ENCODE peak calls at places on chromosomes 4 and X, in six cellular contexts. B is body of pancreas, Y is astrocyte, M is PC-3, E is hepatocyte, G is tibial artery. O is an unnamed sample.

GRCh38 chr4:40378619-40379018 is 43.5 kb downstream of the CHRNA9 start:
- DNase-seq in B (no peak), Y (no peak), M (no peak), E (no peak), G (no peak), O (no peak)

GRCh38 chr4:116070283-116070682 is 956.9 kb upstream of the NDST4 start:
- DNase-seq in B (no peak), Y (peak; percentile 11), M (peak; percentile 63), E (no peak), G (no peak), O (no peak)

GRCh38 chr4:150725957-150726523 is 144.1 kb downstream of the MAB21L2 start:
- DNase-seq in B (no peak), Y (no peak), M (no peak), E (no peak), G (no peak), O (no peak)

GRCh38 chr4:71593306-71593705 is 190.6 kb downstream of the GC start:
- DNase-seq in B (no peak), Y (peak; percentile 29), M (no peak), E (no peak), G (no peak), O (no peak)

GRCh38 chrX:16874458-16875095 is 4.4 kb upstream of the RBBP7 start:
- DNase-seq in B (no peak), Y (no peak), M (no peak), E (no peak), G (no peak), O (no peak)

GRCh38 chrX:110008001-110008635 is 5.2 kb downstream of the TMEM164 start:
- DNase-seq in B (no peak), Y (no peak), M (no peak), E (no peak), G (no peak), O (no peak)

GRCh38 chr4:117466388-117466787 is 381.0 kb upstream of the TRAM1L1 start:
- DNase-seq in B (no peak), Y (no peak), M (peak; percentile 46), E (no peak), G (no peak), O (no peak)

GRCh38 chrX:10177620-10178019 is 20.8 kb downstream of the CLCN4 start:
- DNase-seq in B (no peak), Y (peak; percentile 31), M (no peak), E (no peak), G (no peak), O (no peak)

GRCh38 chr4:151952711-151953254 is 192.0 kb upstream of the GATB start:
- DNase-seq in B (no peak), Y (no peak), M (no peak), E (no peak), G (no peak), O (no peak)

GRCh38 chr4:169963998-169964397 is 62.2 kb downstream of the MFAP3L start:
- DNase-seq in B (no peak), Y (peak; percentile 15), M (no peak), E (no peak), G (no peak), O (no peak)

GRCh38 chr4:27594917-27595316 is 734.3 kb downstream of the STIM2 start:
- DNase-seq in B (no peak), Y (no peak), M (no peak), E (no peak), G (no peak), O (no peak)

GRCh38 chr4:29240641-29241040 is 1479.5 kb upstream of the PCDH7 start:
- DNase-seq in B (no peak), Y (no peak), M (no peak), E (no peak), G (no peak), O (no peak)

GRCh38 chr4:133149932-133150642 is 993 bp downstream of the PCDH10 start:
- DNase-seq in B (no peak), Y (no peak), M (no peak), E (no peak), G (no peak), O (no peak)

GRCh38 chr4:38149472-38149871 is 189.3 kb downstream of the PTTG2 start:
- DNase-seq in B (no peak), Y (no peak), M (no peak), E (no peak), G (no peak), O (no peak)

GRCh38 chr4:20788266-20788665 is 88.0 kb downstream of the PACRGL start:
- DNase-seq in B (no peak), Y (no peak), M (no peak), E (no peak), G (no peak), O (no peak)

GRCh38 chrX:87516716-87517115 is 886 bp upstream of the KLHL4 start:
- DNase-seq in B (no peak), Y (peak; percentile 91), M (peak; percentile 76), E (no peak), G (no peak), O (no peak)

GRCh38 chr4:125393825-125394224 is 79.1 kb downstream of the FAT4 start:
- DNase-seq in B (no peak), Y (no peak), M (peak; percentile 5), E (no peak), G (no peak), O (no peak)
- H3K4me1 ChIP-seq in B (no peaks in the 10 kb centered on the region), Y (peaks cover 14% of the 10 kb centered on the region), M (peaks cover 32% of the 10 kb centered on the region), E (no peaks in the 10 kb centered on the region), G (no peaks in the 10 kb centered on the region), O (peaks cover 14% of the 10 kb centered on the region)

DNA sequence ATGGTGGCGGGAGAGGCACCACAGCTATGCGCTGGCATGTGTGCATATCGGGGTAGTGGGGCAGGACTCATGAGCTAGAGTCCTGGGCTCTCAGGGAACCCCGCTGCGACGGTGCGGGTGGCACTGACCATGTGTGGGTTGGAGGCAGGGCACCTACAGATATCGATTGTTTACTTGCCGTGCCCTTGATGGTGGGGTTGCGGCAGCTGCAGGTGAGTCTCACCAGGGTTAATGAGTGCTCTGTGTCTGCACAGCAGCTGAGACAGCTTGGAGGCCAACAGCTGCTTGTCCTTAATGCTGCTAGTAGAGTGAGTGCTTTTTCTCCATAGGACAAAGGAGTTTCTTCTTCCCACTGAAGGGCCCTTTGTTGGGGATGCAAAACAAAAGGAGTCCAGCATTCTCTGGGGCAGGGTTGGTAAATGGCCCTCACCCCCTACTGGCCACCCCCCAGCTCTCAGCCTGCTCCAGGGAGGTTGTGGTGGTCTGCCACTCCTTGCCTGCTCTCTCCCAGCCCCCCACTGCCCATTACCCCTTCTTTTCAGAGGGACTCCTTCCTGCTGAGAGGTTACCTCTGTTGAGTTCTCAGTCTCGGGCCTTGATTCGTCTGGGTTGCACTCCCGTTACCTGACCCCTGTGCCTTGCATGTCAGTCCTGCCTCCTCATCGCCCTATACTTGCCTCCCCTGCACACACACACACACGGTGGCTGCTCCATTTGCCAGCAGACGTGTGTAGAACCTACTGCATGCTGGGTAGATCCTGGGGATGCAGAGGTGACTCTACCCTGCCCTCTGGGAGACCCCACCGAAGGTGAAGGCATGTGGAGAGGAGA is 52.8 kb downstream of the TBC1D14 start:
- DNase-seq in B (peak; percentile 71), Y (no peak), M (no peak), E (no peak), G (no peak), O (no peak)
- TF ChIP-seq CTCF in B (no peak), Y (no peak), M (no peak), E (no peak), G (no peak), O (no peak)

GRCh38 chrX:1086444-1087409 is 125.7 kb downstream of the CRLF2 start:
- DNase-seq in B (no peak), Y (no peak), M (peak; percentile 57), E (no peak), G (no peak), O (no peak)
- H3K27ac ChIP-seq in B (no peak overlapping the region), Y (no peak overlapping the region), M (peak overlapping the region; percentile 23), E (no peak overlapping the region), G (no peak overlapping the region), O (no peak overlapping the region)

DNA sequence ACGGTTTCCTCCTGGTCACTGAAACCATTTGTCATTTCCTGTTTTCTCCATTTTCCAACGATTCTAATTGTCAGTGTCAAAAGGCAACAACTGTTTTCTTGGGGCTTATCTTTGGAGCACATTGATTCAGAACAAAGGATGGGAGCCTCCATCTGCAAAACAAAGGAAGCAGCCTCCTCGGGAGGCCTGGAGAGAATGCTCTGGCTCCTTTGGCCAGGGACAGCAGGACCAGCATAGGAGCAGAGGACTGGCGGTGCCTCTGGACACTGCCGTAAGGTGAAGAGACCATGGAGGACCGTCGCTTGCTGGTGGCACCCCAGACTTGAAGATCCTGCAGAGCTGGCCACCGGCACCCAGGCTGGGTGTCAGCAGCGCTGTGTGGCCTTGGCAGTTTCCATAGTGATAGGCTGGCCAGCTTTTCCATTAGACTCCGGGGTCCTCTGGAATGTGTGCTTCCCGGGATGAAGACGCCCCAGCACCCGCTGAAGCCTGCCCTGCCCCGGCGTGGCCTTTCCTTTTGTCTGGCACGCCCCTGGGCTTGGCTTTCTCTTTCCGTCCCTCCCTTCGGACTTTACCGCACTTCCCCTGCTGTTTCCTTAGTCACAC is 61.1 kb upstream of the MTM1 start:
- DNase-seq in B (peak; percentile 60), Y (no peak), M (no peak), E (no peak), G (peak; percentile 71), O (no peak)
- H3K4me1 ChIP-seq in B (peaks cover 74% of the 10 kb centered on the region), Y (peaks cover 33% of the 10 kb centered on the region), M (peaks cover 19% of the 10 kb centered on the region), E (no peaks in the 10 kb centered on the region), G (no peaks in the 10 kb centered on the region), O (no peaks in the 10 kb centered on the region)

GRCh38 chrX:66110112-66110511 is 53.9 kb upstream of the HEPH start:
- DNase-seq in B (no peak), Y (no peak), M (peak; percentile 51), E (peak; percentile 9), G (no peak), O (no peak)
- TF ChIP-seq CTCF in B (peak; percentile 23), Y (peak; percentile 15), M (peak; percentile 69), E (peak; percentile 44), G (peak; percentile 20), O (peak; percentile 26)

DNA sequence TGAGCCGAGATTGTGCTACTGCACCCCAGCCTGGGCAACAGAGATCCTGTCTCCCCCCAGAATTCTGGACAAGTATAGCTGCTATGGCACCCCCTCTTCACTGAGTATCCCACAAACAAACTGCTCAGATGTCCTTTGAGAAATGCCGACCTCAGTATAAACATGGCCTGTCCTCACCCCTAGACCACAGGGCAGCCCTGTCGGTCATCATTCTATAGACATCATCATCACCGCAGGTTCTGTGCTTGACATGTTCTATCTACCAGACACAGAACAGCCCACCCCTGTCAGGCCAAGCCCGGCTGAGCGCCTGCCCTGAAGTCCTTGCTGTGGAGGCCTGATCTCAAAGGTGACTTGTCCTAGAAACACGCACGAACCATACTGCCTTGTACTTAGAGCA is 232.9 kb downstream of the DHRSX start:
- DNase-seq in B (no peak), Y (no peak), M (no peak), E (no peak), G (no peak), O (no peak)
- H3K27ac ChIP-seq in B (no peak overlapping the region), Y (no peak overlapping the region), M (no peak overlapping the region), E (no peak overlapping the region), G (no peak overlapping the region), O (no peak overlapping the region)